ENCODE peak calls at places on chromosomes 5 and 9, in five cellular contexts. G is fibroblast of lung, N is Peyer's patch, E is sigmoid colon, L is GM06990. Y is an unnamed sample.

GRCh38 chr5:80168388-80169028 is 87.3 kb downstream of the SERINC5 start:
- DNase-seq in N (no peak), L (no peak), E (no peak), G (no peak), Y (no peak)

GRCh38 chr5:81646469-81646868 is 104.4 kb downstream of the SSBP2 start:
- DNase-seq in N (no peak), L (no peak), G (no peak), E (no peak), Y (no peak)

GRCh38 chr9:134134949-134135342 is 936 bp upstream of the WDR5 start:
- DNase-seq in G (no peak), E (no peak), L (no peak), N (no peak), Y (no peak)

GRCh38 chr5:103582364-103582763 is 19.8 kb upstream of the NUDT12 start:
- DNase-seq in E (no peak), L (no peak), N (no peak), G (peak), Y (no peak)

GRCh38 chr5:2132497-2132847 is 249.7 kb upstream of the IRX4 start:
- DNase-seq in G (no peak), L (no peak), E (no peak), N (no peak), Y (no peak)

GRCh38 chr9:110115341-110115820 is 92.6 kb downstream of the C9orf152 start:
- DNase-seq in E (no peak), L (no peak), G (peak), N (no peak), Y (peak)

GRCh38 chr9:114238471-114238870 is 83.1 kb downstream of the COL27A1 start:
- DNase-seq in N (no peak), G (peak), E (no peak), L (no peak), Y (peak)

GRCh38 chr5:81233080-81233634 is at the start of gene CKMT2:
- DNase-seq in G (peak), E (peak), L (no peak), N (peak), Y (peak)

GRCh38 chr5:170757669-170758068 is 25.9 kb upstream of the GABRP start:
- DNase-seq in E (no peak), G (no peak), L (no peak), N (no peak), Y (no peak)

GRCh38 chr9:124032247-124032646 is 20.7 kb downstream of the LHX2 start:
- DNase-seq in N (no peak), E (peak), L (no peak), G (no peak), Y (no peak)

GRCh38 chr5:17024686-17025180 is 88.6 kb upstream of the MYO10 start:
- DNase-seq in E (no peak), G (peak), L (no peak), N (no peak), Y (no peak)

GRCh38 chr5:39475055-39475454 is 50.3 kb upstream of the DAB2 start:
- DNase-seq in L (no peak), N (no peak), G (no peak), E (no peak), Y (no peak)

GRCh38 chr9:34990908-34991832 is 1.6 kb downstream of the DNAJB5 start:
- DNase-seq in E (no peak), G (no peak), N (no peak), L (no peak), Y (peak)

GRCh38 chr9:121055642-121056143 is 5.6 kb upstream of the C5 start:
- DNase-seq in N (no peak), G (no peak), L (no peak), E (no peak), Y (no peak)
- TF ChIP-seq CTCF in N (peak), G (peak), L (peak), E (no peak), Y (no peak)

GRCh38 chr5:89445106-89445745 is 562.2 kb upstream of the MEF2C start:
- DNase-seq in G (no peak), N (peak), E (no peak), L (no peak), Y (no peak)
- TF ChIP-seq CTCF in G (no peak), N (no peak), E (no peak), L (no peak), Y (no peak)

GRCh38 chr5:73303139-73304079 is 130.4 kb downstream of the TMEM174 start:
- DNase-seq in G (no peak), E (no peak), N (no peak), L (no peak), Y (no peak)
- TF ChIP-seq CTCF in G (peak), E (no peak), N (peak), L (no peak), Y (no peak)

GRCh38 chr9:128634651-128635262 is 21.9 kb downstream of the DYNC2I2 start:
- DNase-seq in E (no peak), N (no peak), L (no peak), G (no peak), Y (no peak)

GRCh38 chr9:128636556-128637530 is 19.8 kb downstream of the DYNC2I2 start:
- DNase-seq in N (no peak), L (no peak), G (no peak), E (no peak), Y (peak)

GRCh38 chr9:128637656-128638055 is 19.0 kb downstream of the DYNC2I2 start:
- DNase-seq in E (no peak), L (no peak), G (peak), N (no peak), Y (no peak)

GRCh38 chr9:128635266-128636023 is 21.2 kb downstream of the DYNC2I2 start:
- DNase-seq in N (no peak), E (peak), G (peak), L (no peak), Y (peak)

DNA sequence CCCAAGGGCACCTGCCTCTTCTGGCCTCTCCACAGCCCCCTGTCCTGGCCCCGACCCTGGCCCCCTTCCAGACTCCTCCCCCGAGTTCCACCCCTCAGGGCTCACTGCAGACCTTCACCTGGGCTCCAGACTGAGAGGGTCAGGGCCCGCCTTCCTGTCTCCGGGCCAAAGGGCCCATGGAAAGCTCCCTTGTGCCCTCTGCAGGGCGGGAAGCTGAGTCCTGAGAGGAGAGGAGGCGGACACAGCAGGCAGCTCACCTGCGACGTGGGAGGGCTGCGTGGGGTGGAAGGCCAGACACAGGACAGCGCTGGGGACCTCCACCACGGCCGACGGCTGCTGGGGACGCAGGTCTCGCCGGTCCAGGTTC is 20.6 kb downstream of the DYNC2I2 start:
- DNase-seq in E (no peak), N (no peak), L (no peak), G (no peak), Y (peak)
- TF ChIP-seq CTCF in E (no peak), N (peak), L (no peak), G (no peak), Y (no peak)

GRCh38 chr9:16064701-16065230 is 511.9 kb downstream of the CCDC171 start:
- DNase-seq in L (no peak), G (no peak), E (no peak), N (no peak), Y (no peak)

GRCh38 chr9:16058131-16058549 is 505.3 kb downstream of the CCDC171 start:
- DNase-seq in L (no peak), N (no peak), E (no peak), G (peak), Y (no peak)

GRCh38 chr9:16060457-16061129 is 507.8 kb downstream of the CCDC171 start:
- DNase-seq in E (no peak), L (peak), N (no peak), G (no peak), Y (no peak)

GRCh38 chr9:16062542-16063240 is 509.8 kb downstream of the CCDC171 start:
- DNase-seq in E (no peak), G (peak), L (no peak), N (no peak), Y (no peak)

DNA sequence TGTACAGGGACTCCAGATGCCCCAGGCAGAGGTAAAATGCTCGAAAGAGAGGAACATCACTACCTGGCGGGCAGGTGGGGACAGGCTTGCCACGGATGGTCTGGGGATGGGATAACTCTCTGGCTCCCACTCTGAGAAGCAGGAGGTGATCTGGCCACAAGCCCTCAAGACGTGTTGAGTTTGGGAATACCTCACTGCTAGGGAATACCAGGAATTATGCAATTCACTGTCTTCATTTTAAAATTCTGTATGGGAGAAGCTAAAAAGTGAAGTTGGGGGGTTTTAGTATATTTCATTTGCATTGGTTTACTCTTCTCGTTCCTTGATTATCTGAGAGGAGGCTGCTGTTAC is 510.4 kb downstream of the CCDC171 start:
- DNase-seq in L (no peak), G (no peak), E (no peak), N (no peak), Y (no peak)
- TF ChIP-seq CTCF in L (no peak), G (no peak), E (no peak), N (no peak), Y (no peak)

DNA sequence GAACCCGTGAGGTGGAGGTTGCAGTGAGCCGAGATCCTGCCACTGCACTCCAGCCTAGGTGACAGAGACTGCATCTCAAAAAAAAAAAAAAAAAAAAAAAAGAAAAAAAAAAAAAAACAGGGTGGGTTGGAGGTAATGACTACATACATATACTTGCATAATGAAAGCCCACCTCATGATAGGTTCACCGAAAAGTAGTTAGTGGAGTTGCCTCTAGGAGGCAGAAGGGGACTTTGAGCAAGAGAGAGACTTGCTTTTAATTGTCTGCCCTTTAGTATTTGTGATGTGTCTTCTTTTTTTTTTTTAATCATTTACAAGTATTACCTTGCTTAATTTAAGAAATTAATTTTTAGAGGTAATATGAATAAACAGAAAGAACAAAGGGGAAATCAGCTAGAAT is 99.8 kb downstream of the PPARGC1B start:
- DNase-seq in L (no peak), G (no peak), N (no peak), E (no peak), Y (no peak)
- TF ChIP-seq CTCF in L (peak), G (peak), N (no peak), E (no peak), Y (peak)

GRCh38 chr5:95283022-95283615 is 1.8 kb downstream of the MCTP1 start:
- DNase-seq in L (no peak), E (no peak), N (no peak), G (no peak), Y (no peak)

GRCh38 chr5:95283761-95284511 is 958 bp downstream of the MCTP1 start:
- DNase-seq in E (no peak), N (no peak), L (peak), G (peak), Y (no peak)

GRCh38 chr5:95284512-95285405 is at the start of gene MCTP1:
- DNase-seq in N (no peak), G (peak), L (peak), E (no peak), Y (no peak)

GRCh38 chr5:95281211-95281610 is 3.7 kb downstream of the MCTP1 start:
- DNase-seq in G (peak), N (no peak), L (no peak), E (no peak), Y (no peak)

DNA sequence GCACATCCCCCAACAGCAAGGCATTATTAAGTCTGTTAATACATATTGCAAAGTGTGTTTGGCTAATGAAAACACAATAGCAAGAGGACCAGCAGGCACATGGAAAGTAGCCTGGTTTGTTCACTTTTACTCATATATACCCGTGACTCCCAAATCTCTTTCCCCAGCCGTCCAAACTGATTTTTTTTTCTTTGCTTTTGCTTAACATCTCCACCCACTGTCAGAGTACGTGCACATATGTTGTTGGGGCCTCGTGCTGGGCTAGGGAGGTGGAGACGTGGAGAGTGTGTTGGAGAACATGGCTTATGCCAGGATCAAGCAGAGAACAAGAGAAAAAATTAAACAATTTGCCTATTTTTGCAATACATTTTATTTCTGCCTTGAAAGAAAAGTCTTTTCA is 4.2 kb downstream of the MCTP1 start:
- DNase-seq in L (no peak), G (no peak), E (no peak), N (no peak), Y (no peak)
- TF ChIP-seq CTCF in L (no peak), G (no peak), E (no peak), N (no peak), Y (no peak)

GRCh38 chr5:6202615-6203365 is 175.6 kb downstream of the MED10 start:
- DNase-seq in E (no peak), N (no peak), L (no peak), G (no peak), Y (no peak)
- TF ChIP-seq CTCF in E (no peak), N (no peak), L (peak), G (no peak), Y (peak)

Y was measured in psoas muscle.